ENCODE peak calls at places on chromosomes 12 and 14, in four cellular contexts. N is BJ, V is Karpas-422, C is cardiac muscle cell. Y is an unnamed sample.
A peak's percentile ranks its signal among the peaks of the same experiment; 100 is the strongest.

GRCh38 chr12:6550294-6551062 is 5.4 kb downstream of the IFFO1 start:
- DNase-seq in N (no peak), C (no peak), V (no peak), Y (no peak)

GRCh38 chr14:21096438-21096837 is 2.0 kb downstream of the ZNF219 start:
- DNase-seq in N (no peak), V (no peak), C (no peak), Y (no peak)

GRCh38 chr12:103301642-103302620 is 193.8 kb downstream of the C12orf42 start:
- DNase-seq in C (peak; percentile 21), V (no peak), N (no peak), Y (no peak)

GRCh38 chr14:66085224-66085623 is 400.9 kb upstream of the CCDC196 start:
- DNase-seq in C (no peak), V (no peak), N (no peak), Y (no peak)

GRCh38 chr12:65811968-65812700 is 12.1 kb upstream of the HMGA2 start:
- DNase-seq in V (no peak), C (no peak), N (no peak), Y (no peak)

GRCh38 chr14:103576371-103577024 is 13.7 kb downstream of the COA8 start:
- DNase-seq in V (no peak), N (peak; percentile 73), C (peak; percentile 61), Y (peak; percentile 73)

GRCh38 chr12:124640096-124640495 is 72.7 kb upstream of the NCOR2 start:
- DNase-seq in C (no peak), N (no peak), V (no peak), Y (peak; percentile 46)

GRCh38 chr14:99349721-99350495 is 77.9 kb upstream of the BCL11B start:
- DNase-seq in C (no peak), V (no peak), N (no peak), Y (no peak)

GRCh38 chr12:63811334-63811733 is 31.6 kb downstream of the RXYLT1 start:
- DNase-seq in V (peak; percentile 27), C (no peak), N (no peak), Y (no peak)

GRCh38 chr12:63862187-63863107 is 17.9 kb downstream of the SRGAP1 start:
- DNase-seq in V (no peak), N (no peak), C (no peak), Y (no peak)

GRCh38 chr14:42047421-42048045 is 440.9 kb downstream of the LRFN5 start:
- DNase-seq in C (no peak), V (no peak), N (no peak), Y (no peak)

GRCh38 chr14:81157431-81157830 is 63.3 kb downstream of the GTF2A1 start:
- DNase-seq in C (no peak), V (no peak), N (no peak), Y (no peak)

GRCh38 chr12:54624316-54625279 is 10.1 kb downstream of the LACRT start:
- DNase-seq in C (peak; percentile 53), N (no peak), V (no peak), Y (peak; percentile 10)

GRCh38 chr12:81395431-81395830 is 317.6 kb downstream of the ACSS3 start:
- DNase-seq in C (no peak), N (no peak), V (no peak), Y (no peak)

GRCh38 chr12:14803830-14804160 is 325 bp downstream of the C12orf60 start:
- DNase-seq in V (no peak), N (no peak), C (no peak), Y (no peak)

GRCh38 chr14:103132381-103133212 is 9.3 kb downstream of the TNFAIP2 start:
- DNase-seq in V (no peak), C (peak; percentile 71), N (no peak), Y (peak; percentile 69)

GRCh38 chr12:10363922-10364838 is 25.7 kb downstream of the KLRK1 start:
- DNase-seq in V (peak; percentile 56), C (peak; percentile 30), N (no peak), Y (peak; percentile 36)

GRCh38 chr12:102634216-102634615 is 153.9 kb upstream of the IGF1 start:
- DNase-seq in N (peak; percentile 85), C (no peak), V (no peak), Y (peak; percentile 63)

GRCh38 chr14:64952598-64953309 is 10.2 kb upstream of the GPX2 start:
- DNase-seq in C (no peak), N (no peak), V (peak; percentile 68), Y (peak; percentile 45)

GRCh38 chr14:99713972-99714371 is 29.9 kb downstream of the CYP46A1 start:
- DNase-seq in N (no peak), C (no peak), V (no peak), Y (no peak)

GRCh38 chr12:121245951-121246350 is 36.0 kb downstream of the P2RX4 start:
- DNase-seq in N (no peak), V (no peak), C (no peak), Y (no peak)

GRCh38 chr12:73308747-73309146 is 1036.6 kb downstream of the TRHDE start:
- DNase-seq in N (no peak), C (no peak), V (no peak), Y (no peak)

GRCh38 chr12:110846615-110847566 is at the start of gene CCDC63:
- DNase-seq in C (peak; percentile 85), N (no peak), V (peak; percentile 40), Y (peak; percentile 16)

GRCh38 chr14:22979748-22980392 is 2.5 kb downstream of the AJUBA start:
- DNase-seq in N (no peak), V (no peak), C (no peak), Y (no peak)

GRCh38 chr14:68682166-68683103 is 110.4 kb downstream of the ZFP36L1 start:
- DNase-seq in N (peak; percentile 94), C (no peak), V (peak; percentile 86), Y (peak; percentile 93)

GRCh38 chr14:45065540-45065939 is 18.4 kb upstream of the PRPF39 start:
- DNase-seq in C (peak; percentile 55), V (no peak), N (no peak), Y (no peak)

GRCh38 chr14:61733972-61734371 is 28.2 kb upstream of the SNAPC1 start:
- DNase-seq in N (no peak), C (no peak), V (no peak), Y (no peak)
- H3K36me3 ChIP-seq in N (peaks cover 4% of the 10 kb centered on the region), C (peaks cover 82% of the 10 kb centered on the region), V (peaks cover 79% of the 10 kb centered on the region), Y (peaks cover 98% of the 10 kb centered on the region)

GRCh38 chr12:32476446-32476845 is 77.1 kb downstream of the FGD4 start:
- DNase-seq in V (no peak), N (no peak), C (no peak), Y (no peak)
- H3K36me3 ChIP-seq in V (no peaks in the 10 kb centered on the region), N (no peaks in the 10 kb centered on the region), C (no peaks in the 10 kb centered on the region), Y (no peaks in the 10 kb centered on the region)

GRCh38 chr12:57840701-57841100 is 5.8 kb downstream of the CTDSP2 start:
- DNase-seq in N (no peak), C (peak; percentile 91), V (no peak), Y (no peak)

GRCh38 chr12:57839996-57840395 is 6.5 kb downstream of the CTDSP2 start:
- DNase-seq in C (no peak), N (no peak), V (no peak), Y (no peak)

GRCh38 chr12:57837779-57838562 is 8.6 kb downstream of the CTDSP2 start:
- DNase-seq in C (peak; percentile 55), V (no peak), N (no peak), Y (peak; percentile 56)

GRCh38 chr12:57836442-57837375 is 9.8 kb downstream of the CTDSP2 start:
- DNase-seq in V (peak; percentile 69), N (no peak), C (peak; percentile 66), Y (peak; percentile 80)

DNA sequence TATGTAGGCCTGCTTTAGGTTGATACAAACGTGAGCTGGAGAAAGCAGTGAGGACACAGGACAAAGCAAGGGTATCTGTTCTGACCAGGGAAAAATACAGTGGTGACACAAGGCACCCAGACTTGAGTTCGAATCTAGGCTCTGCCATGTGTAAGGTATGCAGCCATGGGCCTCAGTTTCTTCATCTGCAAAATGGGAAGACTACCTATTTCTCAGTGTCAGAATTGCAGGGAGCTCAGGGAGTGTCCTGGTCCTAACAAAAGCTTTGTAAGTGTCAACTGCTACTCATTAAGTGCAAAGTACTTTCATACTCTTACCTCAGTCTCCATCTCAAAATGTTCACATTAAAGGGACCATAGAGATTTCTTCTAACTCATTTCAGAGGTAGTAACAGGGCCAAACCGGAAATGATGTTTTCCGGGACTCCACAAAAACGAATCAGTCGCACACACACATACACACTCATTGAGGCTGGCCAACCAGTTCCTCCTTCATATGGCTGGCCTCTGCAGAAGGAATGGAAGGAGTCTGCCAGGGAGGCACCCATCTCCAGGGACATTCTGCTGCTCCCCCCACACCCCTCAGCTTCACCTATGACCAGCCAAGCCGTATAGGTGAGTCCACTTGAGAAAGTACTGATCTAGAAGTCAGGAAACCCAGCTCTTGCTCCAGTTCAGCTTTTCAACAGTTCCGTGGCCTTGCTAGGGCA is 7.8 kb downstream of the CTDSP2 start:
- DNase-seq in C (no peak), N (no peak), V (no peak), Y (no peak)
- H3K36me3 ChIP-seq in C (no peaks in the 10 kb centered on the region), N (peaks cover 2% of the 10 kb centered on the region), V (no peaks in the 10 kb centered on the region), Y (no peaks in the 10 kb centered on the region)

GRCh38 chr12:119679490-119679889 is 11.6 kb downstream of the PRKAB1 start:
- DNase-seq in V (no peak), N (no peak), C (no peak), Y (no peak)
- H3K36me3 ChIP-seq in V (peaks cover 54% of the 10 kb centered on the region), N (peaks cover 32% of the 10 kb centered on the region), C (peaks cover 61% of the 10 kb centered on the region), Y (peaks cover 59% of the 10 kb centered on the region)

GRCh38 chr12:132842449-132843045 is 13.9 kb upstream of the GOLGA3 start:
- DNase-seq in V (no peak), C (no peak), N (no peak), Y (no peak)
- H3K36me3 ChIP-seq in V (no peaks in the 10 kb centered on the region), C (peaks cover 33% of the 10 kb centered on the region), N (peaks cover 33% of the 10 kb centered on the region), Y (peaks cover 81% of the 10 kb centered on the region)

DNA sequence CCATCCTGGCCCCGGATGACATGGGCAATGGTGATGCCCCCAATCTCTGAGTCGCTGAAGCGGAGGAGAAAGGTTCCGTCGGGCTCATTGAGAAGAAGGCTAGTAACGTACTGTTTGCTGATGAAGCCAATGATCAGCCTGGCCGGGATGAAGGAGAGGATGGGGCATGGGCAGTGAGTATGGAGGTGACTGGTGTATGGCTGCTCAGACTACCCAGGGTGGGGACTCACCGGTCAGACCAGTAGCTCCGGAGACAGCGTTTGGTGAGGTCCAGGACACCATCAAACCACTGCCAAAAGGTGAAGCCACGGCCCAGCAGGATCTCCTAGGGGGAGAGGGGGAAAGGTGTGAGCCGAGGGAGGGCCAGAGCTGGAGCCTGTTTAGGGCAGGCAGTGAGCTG is 10.9 kb downstream of the NAB2 start:
- DNase-seq in V (no peak), C (no peak), N (no peak), Y (no peak)
- H3K36me3 ChIP-seq in V (peaks cover 49% of the 10 kb centered on the region), C (peaks cover 4% of the 10 kb centered on the region), N (peaks cover 41% of the 10 kb centered on the region), Y (peaks cover 56% of the 10 kb centered on the region)

DNA sequence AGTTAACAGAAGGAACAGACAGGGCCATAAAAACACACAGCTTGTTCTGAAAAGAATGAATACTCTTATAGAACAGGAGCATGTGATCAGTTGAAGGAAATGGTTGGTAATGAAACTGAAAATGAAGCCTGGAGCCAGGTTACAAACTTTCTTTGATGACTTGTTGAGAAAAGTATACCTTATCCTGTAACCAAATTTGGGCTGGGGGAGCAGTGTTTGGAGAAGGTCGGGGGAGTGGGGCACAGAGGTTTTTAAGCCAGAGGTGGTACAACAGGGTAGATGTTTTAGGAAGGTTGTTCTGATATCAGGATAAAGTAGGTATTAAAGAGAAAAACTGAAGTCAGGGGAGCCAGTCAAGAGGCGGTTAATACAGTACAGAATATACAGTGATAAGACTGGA is 8.2 kb downstream of the GOLT1B start:
- DNase-seq in V (no peak), C (no peak), N (no peak), Y (no peak)
- H3K36me3 ChIP-seq in V (peaks cover 47% of the 10 kb centered on the region), C (peaks cover 3% of the 10 kb centered on the region), N (peaks cover 4% of the 10 kb centered on the region), Y (peaks cover 38% of the 10 kb centered on the region)